ENCODE peak calls at places on chromosome 9, in ten cellular contexts. E, G, L, V, N, X, A, C, K and H are unnamed samples.

GRCh38 chr9:95174038-95174437 is 143.5 kb downstream of the FANCC start:
- DNase-seq in A (no peak), V (no peak), K (no peak), N (no peak), C (no peak), X (no peak), E (no peak), G (no peak), L (no peak), H (no peak)

GRCh38 chr9:2059131-2059929 is 44.2 kb downstream of the SMARCA2 start:
- DNase-seq in N (no peak), A (no peak), K (no peak), C (no peak), G (no peak), V (no peak), X (no peak), L (no peak), E (no peak), H (no peak)

GRCh38 chr9:107249131-107249533 is 33.9 kb upstream of the RAD23B start:
- DNase-seq in K (no peak), E (no peak), V (no peak), L (no peak), C (no peak), A (no peak), N (no peak), X (no peak), G (no peak), H (no peak)

GRCh38 chr9:106305428-106306133 is 557.4 kb upstream of the ZNF462 start:
- DNase-seq in G (no peak), K (no peak), C (no peak), X (no peak), V (no peak), N (no peak), E (no peak), A (no peak), L (no peak), H (no peak)

GRCh38 chr9:118059520-118060278 is 355.5 kb downstream of the TLR4 start:
- DNase-seq in L (peak; percentile 14), A (no peak), V (no peak), G (peak; percentile 1), N (no peak), K (no peak), E (no peak), C (peak; percentile 28), X (no peak), H (no peak)

GRCh38 chr9:73995836-73996235 is 501.3 kb upstream of the RORB start:
- DNase-seq in C (no peak), K (no peak), X (no peak), A (no peak), G (no peak), N (no peak), L (no peak), V (no peak), E (no peak), H (no peak)

GRCh38 chr9:115154969-115155534 is 37.1 kb upstream of the TNC start:
- DNase-seq in K (no peak), C (no peak), X (no peak), E (no peak), A (no peak), V (no peak), G (no peak), L (no peak), N (no peak), H (no peak)

GRCh38 chr9:116639251-116639741 is 47.8 kb upstream of the TRIM32 start:
- DNase-seq in N (no peak), L (no peak), C (peak; percentile 43), K (no peak), V (no peak), G (peak; percentile 33), X (no peak), A (no peak), E (no peak), H (no peak)

GRCh38 chr9:93541581-93542349 is 34.6 kb upstream of the PHF2 start:
- DNase-seq in E (no peak), G (no peak), X (no peak), A (no peak), V (no peak), L (peak; percentile 10), C (no peak), N (no peak), K (no peak), H (no peak)

GRCh38 chr9:124216474-124217176 is 41.1 kb upstream of the NEK6 start:
- DNase-seq in E (no peak), N (peak; percentile 46), X (no peak), G (no peak), C (no peak), A (no peak), V (no peak), L (no peak), K (no peak), H (peak; percentile 63)

GRCh38 chr9:116520218-116520617 is 166.9 kb upstream of the TRIM32 start:
- DNase-seq in E (no peak), N (no peak), G (no peak), K (no peak), A (no peak), L (no peak), C (no peak), X (no peak), V (no peak), H (no peak)

GRCh38 chr9:70297141-70297540 is 38.4 kb downstream of the SMC5 start:
- DNase-seq in V (no peak), N (no peak), K (no peak), A (no peak), X (no peak), L (no peak), E (no peak), C (no peak), G (no peak), H (no peak)

GRCh38 chr9:15501803-15502202 is 9.0 kb downstream of the PSIP1 start:
- DNase-seq in V (no peak), G (no peak), E (no peak), A (no peak), K (no peak), L (no peak), C (no peak), N (no peak), X (no peak), H (no peak)

GRCh38 chr9:120742951-120743416 is 28.7 kb upstream of the MEGF9 start:
- DNase-seq in X (peak; percentile 17), L (peak; percentile 38), A (no peak), N (no peak), G (no peak), V (no peak), K (no peak), C (peak; percentile 54), E (no peak), H (no peak)

GRCh38 chr9:81373294-81373693 is 316.1 kb downstream of the TLE1 start:
- DNase-seq in C (no peak), G (no peak), V (peak; percentile 49), L (no peak), K (no peak), A (no peak), E (no peak), N (peak; percentile 52), X (no peak), H (no peak)
- H3K4me3 ChIP-seq in C (no peak overlapping the region), G (no peak overlapping the region), V (no peak overlapping the region), L (no peak overlapping the region), K (no peak overlapping the region), A (no peak overlapping the region), E (no peak overlapping the region), N (no peak overlapping the region), X (no peak overlapping the region), H (no peak overlapping the region)

GRCh38 chr9:133585481-133586367 is 23.5 kb downstream of the FAM163B start:
- DNase-seq in A (no peak), G (no peak), E (no peak), V (no peak), X (no peak), L (no peak), N (no peak), C (no peak), K (no peak), H (no peak)
- H3K4me3 ChIP-seq in A (no peak overlapping the region), G (no peak overlapping the region), E (no peak overlapping the region), V (no peak overlapping the region), X (no peak overlapping the region), L (no peak overlapping the region), N (no peak overlapping the region), C (no peak overlapping the region), K (no peak overlapping the region), H (no peak overlapping the region)

GRCh38 chr9:471320-471719 is 256.7 kb downstream of the DOCK8 start:
- DNase-seq in C (no peak), A (no peak), N (no peak), X (no peak), L (no peak), G (no peak), K (no peak), V (no peak), E (no peak), H (no peak)
- H3K4me3 ChIP-seq in C (no peak overlapping the region), A (no peak overlapping the region), N (peak overlapping the region; percentile 68), X (no peak overlapping the region), L (no peak overlapping the region), G (no peak overlapping the region), K (no peak overlapping the region), V (no peak overlapping the region), E (no peak overlapping the region), H (no peak overlapping the region)

GRCh38 chr9:135968083-135968476 is 6.9 kb upstream of the UBAC1 start:
- DNase-seq in X (no peak), K (no peak), N (no peak), V (no peak), G (no peak), A (no peak), C (no peak), L (no peak), E (no peak), H (no peak)
- H3K4me3 ChIP-seq in X (no peak overlapping the region), K (no peak overlapping the region), N (no peak overlapping the region), V (no peak overlapping the region), G (no peak overlapping the region), A (no peak overlapping the region), C (no peak overlapping the region), L (no peak overlapping the region), E (no peak overlapping the region), H (no peak overlapping the region)